ENCODE peak calls at places on chromosomes 4 and X, in nine cellular contexts. M is H1, P is upper lobe of left lung, B is endothelial cell of umbilical vein, S is HepG2, E is suprapubic skin, T is stomach, O is K562, N is sigmoid colon. R is an unnamed sample.

GRCh38 chr4:22897520-22898108 is 204.9 kb downstream of the GBA3 start:
- DNase-seq in S (peak; percentile 16), E (no peak), P (no peak), N (no peak), B (peak; percentile 2), O (peak; percentile 26), M (peak; percentile 63), T (peak; percentile 28), R (no peak)

GRCh38 chrX:96211953-96212352 is 472.7 kb upstream of the DIAPH2 start:
- DNase-seq in M (no peak), T (no peak), O (no peak), B (no peak), P (no peak), N (no peak), E (no peak), S (no peak), R (no peak)

GRCh38 chr4:164847016-164847415 is 30.0 kb upstream of the APELA start:
- DNase-seq in M (no peak), T (no peak), N (no peak), O (no peak), B (no peak), E (no peak), S (no peak), P (no peak), R (no peak)

GRCh38 chr4:176498857-176499256 is 179.1 kb downstream of the SPCS3 start:
- DNase-seq in M (no peak), N (no peak), B (peak; percentile 60), T (no peak), P (no peak), E (no peak), S (no peak), O (no peak), R (no peak)

GRCh38 chrX:1244164-1245076 is 24.2 kb upstream of the CSF2RA start:
- DNase-seq in T (no peak), N (no peak), M (peak; percentile 80), B (no peak), P (no peak), O (no peak), E (no peak), S (no peak), R (no peak)

GRCh38 chr4:122710434-122711308 is 21.8 kb upstream of the BBS12 start:
- DNase-seq in B (peak; percentile 59), S (no peak), E (no peak), N (no peak), M (no peak), O (no peak), P (no peak), T (no peak), R (no peak)

GRCh38 chr4:59455751-59456150 is 1744.4 kb upstream of the ADGRL3 start:
- DNase-seq in M (no peak), P (no peak), O (no peak), E (no peak), S (no peak), T (no peak), B (no peak), N (no peak), R (no peak)

GRCh38 chr4:114997596-114997995 is 115.8 kb downstream of the NDST4 start:
- DNase-seq in N (no peak), E (no peak), T (no peak), M (no peak), O (no peak), P (no peak), S (no peak), B (no peak), R (no peak)

GRCh38 chr4:14529653-14530052 is 472.6 kb upstream of the CPEB2 start:
- DNase-seq in T (no peak), S (no peak), E (no peak), M (peak; percentile 44), P (no peak), O (no peak), B (no peak), N (no peak), R (no peak)

GRCh38 chr4:143473334-143474126 is 40.0 kb upstream of the SMARCA5 start:
- DNase-seq in B (no peak), P (no peak), E (no peak), S (peak; percentile 17), N (no peak), T (no peak), M (no peak), O (no peak), R (no peak)

GRCh38 chr4:173652283-173652931 is 122.4 kb upstream of the HAND2 start:
- DNase-seq in O (no peak), E (no peak), T (no peak), P (no peak), N (peak; percentile 69), B (no peak), S (no peak), M (no peak), R (no peak)

GRCh38 chr4:86498560-86499166 is 95.5 kb upstream of the PTPN13 start:
- DNase-seq in T (no peak), E (no peak), P (no peak), S (peak; percentile 7), B (peak; percentile 56), M (no peak), N (no peak), O (peak; percentile 34), R (no peak)

DNA sequence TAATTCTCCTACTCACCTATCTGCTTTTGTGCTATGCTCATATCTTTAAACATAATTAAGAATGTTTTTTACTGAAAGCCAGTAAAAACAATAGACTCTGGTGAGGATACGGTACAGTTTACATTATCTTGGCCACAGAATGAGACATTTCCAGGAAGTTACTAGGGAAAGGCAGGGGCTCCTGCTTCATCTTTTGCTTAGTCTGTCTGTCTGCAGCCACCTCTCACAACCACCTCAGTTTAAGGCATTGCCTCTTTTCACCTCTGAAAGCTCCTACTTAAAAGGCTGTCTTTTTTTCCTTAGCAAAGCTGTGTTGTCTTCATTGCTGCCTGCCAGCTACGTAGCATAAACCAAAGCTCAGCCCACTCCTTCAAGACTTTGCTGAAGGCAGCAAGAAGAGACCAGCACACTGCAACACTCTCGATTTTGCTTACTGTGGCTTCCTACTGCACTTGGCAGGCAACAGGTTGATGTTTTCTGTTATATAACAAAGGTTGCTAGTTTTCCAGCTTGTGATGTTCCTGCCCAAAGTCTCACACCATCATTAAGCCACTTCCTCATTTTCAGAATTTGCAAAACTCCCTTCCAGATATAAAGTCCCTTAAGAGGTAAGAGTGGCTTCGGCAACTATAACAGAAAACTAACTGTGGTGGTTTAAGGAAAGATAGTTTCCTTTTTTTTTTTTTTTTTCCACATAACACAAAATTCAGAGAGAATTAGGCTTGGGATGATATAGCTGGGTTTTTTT is 432.9 kb downstream of the GRXCR1 start:
- DNase-seq in B (no peak), P (no peak), S (no peak), E (no peak), N (no peak), O (no peak), M (no peak), T (no peak), R (no peak)
- TF ChIP-seq POLR2A in B (no peak), P (no peak), S (no peak), E (no peak), N (no peak), O (no peak), M (no peak), T (no peak), R (no peak)

GRCh38 chr4:8536467-8536866 is 43.7 kb upstream of the GPR78 start:
- DNase-seq in O (no peak), E (no peak), P (no peak), M (no peak), S (no peak), N (no peak), T (no peak), B (no peak), R (no peak)
- H3K4me1 ChIP-seq in O (no peaks in the 10 kb centered on the region), E (peaks cover 9% of the 10 kb centered on the region), P (peaks cover 26% of the 10 kb centered on the region), M (peaks cover 18% of the 10 kb centered on the region), S (no peaks in the 10 kb centered on the region), N (peaks cover 32% of the 10 kb centered on the region), T (peaks cover 47% of the 10 kb centered on the region), B (no peaks in the 10 kb centered on the region), R (no peaks in the 10 kb centered on the region)

GRCh38 chrX:79588233-79588632 is 221.1 kb upstream of the ITM2A start:
- DNase-seq in M (no peak), T (no peak), E (no peak), S (no peak), P (no peak), N (no peak), O (no peak), B (no peak), R (no peak)

DNA sequence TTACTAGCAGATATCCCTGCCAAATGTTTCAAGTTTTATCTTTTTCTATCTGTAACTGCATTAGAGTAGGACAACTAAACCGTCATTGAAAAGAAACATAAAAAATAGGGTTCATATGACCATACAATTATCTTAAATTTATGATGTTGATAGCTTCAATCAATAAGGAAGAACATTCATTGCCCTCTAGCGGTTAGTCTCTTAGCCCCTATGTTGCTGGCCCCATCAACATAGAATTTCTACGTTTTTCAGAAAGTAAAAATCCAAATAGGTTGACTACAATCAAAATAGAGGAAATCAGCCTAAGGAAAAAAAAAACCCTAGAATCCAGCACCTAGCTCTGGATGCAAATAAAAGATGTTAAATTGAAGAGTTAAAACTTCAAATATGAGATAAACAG is 225.1 kb upstream of the ITM2A start:
- DNase-seq in E (no peak), B (no peak), S (no peak), T (no peak), M (no peak), O (no peak), P (no peak), N (no peak), R (no peak)
- TF ChIP-seq POLR2AphosphoS5 in E (no peak), B (no peak), S (no peak), T (no peak), M (no peak), O (no peak), P (no peak), N (no peak), R (no peak)

GRCh38 chr4:55948726-55949479 is at the start of gene CEP135:
- DNase-seq in P (peak; percentile 99), N (peak; percentile 96), E (peak; percentile 94), O (peak; percentile 92), B (peak; percentile 94), S (peak; percentile 84), T (peak; percentile 94), M (peak; percentile 95), R (peak; percentile 91)
- TF ChIP-seq POLR2A in P (no peak), N (no peak), E (no peak), O (peak; percentile 95), B (peak; percentile 89), S (peak; percentile 56), T (no peak), M (peak; percentile 90), R (no peak)

DNA sequence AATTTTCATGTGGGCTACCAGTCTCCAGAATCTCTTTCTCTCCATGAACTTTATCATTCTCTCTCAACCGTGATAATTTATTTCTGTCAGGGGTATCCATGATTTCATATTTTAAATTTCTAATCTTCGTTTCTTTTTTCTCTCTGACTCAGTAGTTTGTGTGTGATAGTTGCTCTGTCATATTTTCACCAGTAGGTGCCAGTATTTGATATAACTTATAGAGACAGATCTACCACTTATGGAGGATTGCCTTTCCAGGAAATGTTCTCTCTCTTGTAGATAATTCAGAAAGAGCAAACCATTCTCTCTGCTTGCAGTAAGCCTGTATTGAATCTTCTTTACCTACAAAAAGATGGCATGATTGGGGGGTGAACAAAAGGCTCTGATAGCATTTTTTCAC is 79.3 kb upstream of the DYNLT3 start:
- DNase-seq in E (no peak), M (no peak), T (no peak), N (no peak), P (no peak), O (peak; percentile 12), S (peak; percentile 25), B (peak; percentile 29), R (no peak)
- H3K4me1 ChIP-seq in E (no peaks in the 10 kb centered on the region), M (no peaks in the 10 kb centered on the region), T (no peaks in the 10 kb centered on the region), N (no peaks in the 10 kb centered on the region), P (no peaks in the 10 kb centered on the region), O (no peaks in the 10 kb centered on the region), S (no peaks in the 10 kb centered on the region), B (peaks cover 7% of the 10 kb centered on the region), R (no peaks in the 10 kb centered on the region)

R was measured in breast epithelium.